ENCODE peak calls at places on chromosomes 4 and X, in four cellular contexts. U, K, F and V are unnamed samples.

GRCh38 chrX:14027511-14028019 is 2.1 kb downstream of the GEMIN8 start:
- DNase-seq in F (no peak), K (no peak), U (no peak), V (no peak)

GRCh38 chrX:15146515-15146914 is 123.4 kb downstream of the ASB9 start:
- DNase-seq in U (peak), F (no peak), K (no peak), V (no peak)

GRCh38 chr4:168384437-168385141 is 66.0 kb upstream of the DDX60 start:
- DNase-seq in U (no peak), K (no peak), F (no peak), V (no peak)

GRCh38 chr4:103008875-103009729 is 10.4 kb downstream of the SLC9B1 start:
- DNase-seq in U (peak), K (no peak), F (no peak), V (peak)

GRCh38 chr4:101515566-101515965 is 168.2 kb upstream of the PPP3CA start:
- DNase-seq in F (no peak), K (no peak), U (no peak), V (no peak)

GRCh38 chr4:97142893-97143292 is 1000.4 kb downstream of the STPG2 start:
- DNase-seq in U (peak), F (no peak), K (no peak), V (no peak)

GRCh38 chr4:61773655-61774245 is 573.6 kb downstream of the ADGRL3 start:
- DNase-seq in K (no peak), F (no peak), U (no peak), V (no peak)

GRCh38 chr4:8831221-8832129 is 40.2 kb downstream of the HMX1 start:
- DNase-seq in K (no peak), F (no peak), U (no peak), V (no peak)

GRCh38 chrX:4560192-4560591 is 846.7 kb upstream of the PRKX start:
- DNase-seq in U (no peak), F (no peak), K (no peak), V (no peak)

GRCh38 chrX:30533261-30533660 is 44.3 kb downstream of the TASL start:
- DNase-seq in U (no peak), F (no peak), K (no peak), V (no peak)

GRCh38 chr4:38314663-38315062 is 349.3 kb upstream of the KLF3 start:
- DNase-seq in K (no peak), F (no peak), U (no peak), V (no peak)

GRCh38 chr4:56146956-56147355 is 198.2 kb downstream of the CEP135 start:
- DNase-seq in F (no peak), K (no peak), U (no peak), V (no peak)

GRCh38 chr4:190020790-190021717 is 6.0 kb downstream of the FRG2 start:
- DNase-seq in F (no peak), U (no peak), K (peak), V (no peak)

GRCh38 chr4:8472689-8473197 is 32.2 kb downstream of the TRMT44 start:
- DNase-seq in U (no peak), K (no peak), F (no peak), V (peak)

GRCh38 chr4:110492522-110492921 is 16.6 kb downstream of the ENPEP start:
- DNase-seq in U (no peak), F (no peak), K (no peak), V (no peak)

GRCh38 chr4:117898496-117898895 is 135.8 kb upstream of the NDST3 start:
- DNase-seq in K (no peak), U (no peak), F (no peak), V (no peak)

GRCh38 chr4:23945521-23946017 is 55.7 kb upstream of the PPARGC1A start:
- DNase-seq in K (peak), F (no peak), U (no peak), V (no peak)

GRCh38 chr4:118086334-118086733 is 52.0 kb downstream of the NDST3 start:
- DNase-seq in K (no peak), F (no peak), U (no peak), V (no peak)